ENCODE peak calls at places on chromosomes 7 and 10, in five cellular contexts. R, G, D, O and Z are unnamed samples.

GRCh38 chr10:11715815-11716494 is 26.2 kb upstream of the ECHDC3 start:
- DNase-seq in O (peak; percentile 45), R (no peak), D (no peak), G (peak; percentile 39), Z (no peak)

GRCh38 chr7:19248681-19249080 is 103.5 kb upstream of the FERD3L start:
- DNase-seq in D (no peak), G (no peak), O (no peak), R (peak; percentile 68), Z (no peak)

GRCh38 chr10:124612611-124613498 is 131.3 kb downstream of the FAM53B start:
- DNase-seq in D (peak; percentile 90), G (no peak), O (peak; percentile 54), R (peak; percentile 27), Z (no peak)

GRCh38 chr7:20651960-20652544 is 36.6 kb downstream of the ABCB5 start:
- DNase-seq in G (peak; percentile 10), R (peak; percentile 32), O (peak; percentile 23), D (no peak), Z (no peak)

GRCh38 chr7:117143066-117143465 is 179.8 kb downstream of the WNT2 start:
- DNase-seq in G (no peak), R (no peak), O (no peak), D (no peak), Z (no peak)

GRCh38 chr7:73974101-73974947 is 53.6 kb upstream of the ELN start:
- DNase-seq in D (no peak), R (no peak), G (no peak), O (no peak), Z (no peak)

GRCh38 chr10:98404571-98405396 is 10.2 kb downstream of the PYROXD2 start:
- DNase-seq in G (no peak), O (no peak), D (no peak), R (peak; percentile 76), Z (peak; percentile 60)

GRCh38 chr10:91796332-91797076 is 1.7 kb upstream of the TNKS2 start:
- DNase-seq in O (peak; percentile 53), R (no peak), G (peak; percentile 54), D (peak; percentile 85), Z (no peak)

GRCh38 chr7:138816650-138817049 is 18.7 kb upstream of the ATP6V0A4 start:
- DNase-seq in O (no peak), D (no peak), G (no peak), R (no peak), Z (no peak)

GRCh38 chr7:12647364-12648219 is 39.8 kb upstream of the ARL4A start:
- DNase-seq in R (peak; percentile 86), O (no peak), D (no peak), G (peak; percentile 24), Z (no peak)

GRCh38 chr10:31314256-31315183 is 4.5 kb upstream of the ZEB1 start:
- DNase-seq in O (no peak), G (no peak), D (no peak), R (peak; percentile 6), Z (no peak)

GRCh38 chr10:35140126-35140525 is 13.5 kb downstream of the CREM start:
- DNase-seq in G (no peak), R (no peak), D (no peak), O (no peak), Z (no peak)

GRCh38 chr7:21253740-21254687 is 173.9 kb upstream of the SP4 start:
- DNase-seq in G (peak; percentile 87), O (peak; percentile 76), D (peak; percentile 93), R (peak; percentile 35), Z (no peak)

GRCh38 chr10:105023706-105024105 is 382.6 kb downstream of the SORCS3 start:
- DNase-seq in D (no peak), G (no peak), O (no peak), R (peak; percentile 68), Z (no peak)

GRCh38 chr7:157480651-157481050 is 143.8 kb downstream of the DNAJB6 start:
- DNase-seq in D (peak; percentile 31), R (no peak), O (no peak), G (no peak), Z (no peak)

GRCh38 chr10:66804911-66805310 is 120.9 kb upstream of the LRRTM3 start:
- DNase-seq in R (no peak), O (no peak), G (peak; percentile 64), D (no peak), Z (no peak)

GRCh38 chr10:64468219-64468618 is 947.0 kb downstream of the REEP3 start:
- DNase-seq in D (no peak), G (no peak), O (no peak), R (no peak), Z (no peak)

DNA sequence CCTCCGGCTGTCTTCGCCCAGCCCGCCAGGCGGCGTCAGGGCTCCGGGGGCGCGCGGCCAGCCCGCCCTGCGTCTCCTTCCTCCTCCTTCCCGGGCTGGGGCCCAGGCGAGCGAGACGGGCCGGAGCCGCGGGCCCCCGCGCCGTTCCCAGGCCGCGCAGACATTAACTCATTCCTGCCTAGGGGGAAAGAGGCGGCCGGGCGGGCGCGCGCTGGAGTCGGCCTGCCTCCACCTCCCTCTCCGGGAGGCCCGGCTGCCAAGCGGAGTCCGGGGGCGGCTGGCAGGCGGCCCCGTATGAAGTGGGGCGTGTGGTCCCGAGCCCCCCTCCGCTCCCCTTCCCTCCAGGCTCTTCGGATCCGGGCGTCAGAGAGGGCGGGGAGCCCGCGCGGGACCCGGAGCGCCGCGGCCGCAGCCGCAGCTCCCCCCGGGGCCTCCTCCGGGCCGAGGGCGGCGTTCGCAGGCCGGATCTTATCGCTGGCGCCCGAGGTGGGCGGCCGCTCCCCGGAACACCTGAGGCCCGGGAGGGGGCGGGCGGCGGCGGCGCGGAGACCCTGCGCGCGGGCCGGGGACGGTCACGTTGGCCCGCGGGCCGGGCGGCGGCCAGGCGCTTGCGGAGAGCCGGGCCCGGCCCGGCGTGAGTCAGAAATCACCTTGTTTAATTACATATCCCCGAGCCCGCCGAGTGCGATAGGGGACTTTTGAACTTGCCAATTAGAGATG is 43.1 kb downstream of the LDB3 start:
- DNase-seq in D (peak; percentile 96), G (peak; percentile 96), R (peak; percentile 87), O (peak; percentile 89), Z (peak; percentile 42)
- TF ChIP-seq CTCF in D (peak; percentile 95), G (peak; percentile 81), R (peak; percentile 75), O (peak; percentile 87), Z (no peak)

DNA sequence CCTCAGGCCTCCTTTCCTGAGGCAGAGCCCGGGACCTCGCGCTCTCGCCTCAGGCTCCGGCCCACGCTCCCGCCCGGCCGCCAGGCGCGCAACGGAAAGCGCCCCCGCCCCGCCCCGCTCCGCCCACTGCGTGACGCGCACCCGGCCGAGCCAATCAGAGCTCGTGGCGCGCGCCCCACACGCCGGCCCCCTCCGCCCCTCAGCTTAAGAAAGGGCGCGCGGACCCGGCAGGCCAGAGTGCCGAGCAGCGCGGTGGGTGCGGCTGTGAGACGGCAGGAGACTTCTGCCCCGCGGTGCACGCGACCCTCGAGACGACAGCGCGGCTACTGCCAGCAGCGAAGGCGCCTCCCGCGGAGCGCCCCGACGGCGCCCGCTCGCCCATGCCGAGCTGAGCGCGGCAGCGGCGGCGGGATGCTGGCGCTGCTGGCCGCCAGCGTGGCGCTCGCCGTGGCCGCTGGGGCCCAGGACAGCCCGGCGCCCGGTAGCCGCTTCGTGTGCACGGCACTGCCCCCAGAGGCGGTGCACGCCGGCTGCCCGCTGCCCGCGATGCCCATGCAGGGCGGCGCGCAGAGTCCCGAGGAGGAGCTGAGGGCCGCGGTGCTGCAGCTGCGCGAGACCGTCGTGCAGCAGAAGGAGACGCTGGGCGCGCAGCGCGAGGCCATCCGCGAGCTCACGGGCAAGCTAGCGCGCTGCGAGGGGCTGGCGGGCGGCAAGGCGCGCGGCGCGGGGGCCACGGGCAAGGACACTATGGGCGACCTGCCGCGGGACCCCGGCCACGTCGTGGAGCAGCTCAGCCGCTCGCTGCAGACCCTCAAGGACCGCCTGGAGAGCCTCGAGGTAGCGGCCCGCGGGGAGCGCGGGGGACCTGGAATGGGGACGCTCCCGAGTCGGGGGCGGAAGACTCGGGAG is at the start of gene NPTX2:
- DNase-seq in O (peak; percentile 93), R (peak; percentile 19), D (peak; percentile 93), G (peak; percentile 71), Z (no peak)
- H3K4me3 ChIP-seq in O (peak within 1 kb of the TSS; percentile 71), R (no peak within 1 kb of the TSS), D (peak within 1 kb of the TSS; percentile 49), G (no peak within 1 kb of the TSS), Z (peak within 1 kb of the TSS; percentile 27)

GRCh38 chr10:103444478-103444877 is 7.7 kb downstream of the CALHM2 start:
- DNase-seq in O (no peak), R (no peak), G (no peak), D (no peak), Z (no peak)
- H3K36me3 ChIP-seq in O (no peaks in the 10 kb centered on the region), R (peaks cover 44% of the 10 kb centered on the region), G (no peaks in the 10 kb centered on the region), D (peaks cover 76% of the 10 kb centered on the region), Z (peaks cover 58% of the 10 kb centered on the region)

GRCh38 chr10:13347235-13348156 is 597 bp downstream of the SEPHS1 start:
- DNase-seq in G (peak; percentile 93), O (peak; percentile 81), R (peak; percentile 77), D (peak; percentile 83), Z (no peak)

GRCh38 chr10:13349776-13350274 is 1.7 kb upstream of the SEPHS1 start:
- DNase-seq in G (peak; percentile 81), O (peak; percentile 71), R (peak; percentile 67), D (peak; percentile 96), Z (no peak)

GRCh38 chr10:13346912-13347234 is 1.2 kb downstream of the SEPHS1 start:
- DNase-seq in R (peak; percentile 2), G (no peak), O (no peak), D (no peak), Z (no peak)

GRCh38 chr10:13346280-13346819 is 1.7 kb downstream of the SEPHS1 start:
- DNase-seq in R (peak; percentile 66), O (peak; percentile 53), D (no peak), G (peak; percentile 68), Z (no peak)

DNA sequence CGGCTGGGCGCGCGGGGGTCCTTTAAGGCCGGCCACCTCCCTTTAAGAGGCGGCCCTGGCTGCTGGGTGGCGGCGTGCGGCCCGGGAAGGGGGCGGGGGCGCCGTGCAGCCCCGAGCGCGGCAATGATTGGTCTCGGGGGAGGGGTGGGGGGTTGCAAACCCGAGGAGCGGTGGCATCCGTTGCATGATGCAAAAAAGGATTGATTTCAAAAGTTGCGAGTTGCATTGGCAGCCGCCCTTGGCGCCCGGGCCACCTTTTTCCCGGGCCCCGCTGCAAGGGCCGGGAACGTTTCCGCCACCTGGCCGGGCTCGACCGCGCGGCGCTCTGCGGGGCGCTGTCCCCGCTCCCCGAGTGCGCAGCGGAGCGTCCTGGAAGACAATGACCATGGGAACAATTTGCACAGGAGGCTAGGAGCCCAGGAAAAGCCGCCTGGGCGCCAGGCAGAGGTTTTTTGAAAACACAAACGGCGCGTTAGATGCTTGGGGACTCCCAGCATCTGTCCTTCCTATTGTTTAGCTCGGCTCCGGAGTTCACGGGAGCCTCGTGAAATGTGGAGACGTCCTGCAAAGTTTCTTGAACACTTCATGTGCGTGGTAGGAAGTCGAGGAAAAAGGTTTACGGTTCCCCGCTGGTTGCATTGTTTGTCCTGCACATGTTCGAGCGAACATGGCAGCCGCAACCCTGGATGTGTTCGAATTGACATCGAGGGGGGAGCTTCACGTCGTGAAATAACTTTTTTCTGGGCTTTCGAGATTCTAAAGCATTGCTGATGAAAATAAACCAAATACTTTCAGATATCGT is at the start of gene SEPHS1:
- DNase-seq in R (peak; percentile 74), D (peak; percentile 92), G (peak; percentile 83), O (peak; percentile 78), Z (no peak)
- TF ChIP-seq CTCF in R (no peak), D (no peak), G (peak; percentile 16), O (no peak), Z (no peak)

GRCh38 chr7:87926581-87927461 is 7.2 kb upstream of the ADAM22 start:
- DNase-seq in G (peak; percentile 71), R (peak; percentile 74), O (no peak), D (peak; percentile 92), Z (no peak)
- H3K4me3 ChIP-seq in G (no peak overlapping the region), R (no peak overlapping the region), O (no peak overlapping the region), D (no peak overlapping the region), Z (no peak overlapping the region)

GRCh38 chr10:103130910-103131309 is 62.2 kb downstream of the NT5C2 start:
- DNase-seq in D (no peak), G (no peak), R (no peak), O (no peak), Z (no peak)
- H3K36me3 ChIP-seq in D (peaks cover 55% of the 10 kb centered on the region), G (peaks cover under 1% of the 10 kb centered on the region), R (no peaks in the 10 kb centered on the region), O (no peaks in the 10 kb centered on the region), Z (peaks cover 4% of the 10 kb centered on the region)

GRCh38 chr10:24904830-24905229 is 47.6 kb downstream of the PRTFDC1 start:
- DNase-seq in R (no peak), G (no peak), D (no peak), O (no peak), Z (no peak)
- TF ChIP-seq CTCF in R (no peak), G (no peak), D (no peak), O (no peak), Z (no peak)